ENCODE peak calls at places on chromosomes 13 and 19, in five cellular contexts. A is HepG2, Y is A549, M is K562, W is SK-N-SH. I is an unnamed sample.

GRCh38 chr13:112605531-112605990 is 17.6 kb upstream of the TUBGCP3 start:
- DNase-seq in W (no peak), M (no peak), A (no peak), Y (no peak), I (no peak)

GRCh38 chr19:1621574-1621973 is 16.3 kb upstream of the UQCR11 start:
- DNase-seq in W (no peak), A (no peak), Y (no peak), M (no peak), I (no peak)

GRCh38 chr13:51432576-51432975 is 20.3 kb downstream of the INTS6 start:
- DNase-seq in W (no peak), A (no peak), M (no peak), Y (no peak), I (no peak)

GRCh38 chr13:107807306-107808073 is 407.8 kb downstream of the LIG4 start:
- DNase-seq in A (no peak), Y (no peak), W (no peak), M (no peak), I (no peak)

GRCh38 chr13:59863621-59864020 is 300.1 kb downstream of the DIAPH3 start:
- DNase-seq in Y (no peak), A (no peak), M (no peak), W (no peak), I (no peak)

GRCh38 chr19:19410553-19411550 is 5.4 kb downstream of the GATAD2A start:
- DNase-seq in W (no peak), Y (no peak), A (no peak), M (no peak), I (no peak)

GRCh38 chr19:31144471-31144870 is 204.8 kb downstream of the TSHZ3 start:
- DNase-seq in W (no peak), A (no peak), Y (no peak), M (no peak), I (no peak)

GRCh38 chr13:27203854-27204253 is 32.2 kb upstream of the USP12 start:
- DNase-seq in W (no peak), M (no peak), Y (no peak), A (peak), I (peak)

GRCh38 chr13:111168116-111168515 is 53.0 kb downstream of the ARHGEF7 start:
- DNase-seq in W (no peak), M (no peak), A (no peak), Y (no peak), I (no peak)

GRCh38 chr13:20658451-20658850 is 45.0 kb upstream of the IL17D start:
- DNase-seq in Y (no peak), W (no peak), M (no peak), A (no peak), I (no peak)

GRCh38 chr13:91879360-91879759 is 480.9 kb downstream of the GPC5 start:
- DNase-seq in A (no peak), M (no peak), Y (no peak), W (no peak), I (no peak)

GRCh38 chr19:17942181-17942580 is 9.4 kb downstream of the CCDC124 start:
- DNase-seq in M (no peak), A (no peak), Y (no peak), W (no peak), I (no peak)

GRCh38 chr13:97300871-97301270 is 78.7 kb downstream of the MBNL2 start:
- DNase-seq in W (peak), Y (no peak), M (no peak), A (no peak), I (no peak)

GRCh38 chr19:35178701-35179100 is 24.2 kb downstream of the FXYD5 start:
- DNase-seq in A (no peak), M (no peak), W (no peak), Y (no peak), I (no peak)

GRCh38 chr13:33524086-33524485 is 238.5 kb upstream of the STARD13 start:
- DNase-seq in A (no peak), Y (no peak), W (no peak), M (no peak), I (peak)

GRCh38 chr19:35272122-35272715 is 3.5 kb downstream of the USF2 start:
- DNase-seq in Y (no peak), M (no peak), A (no peak), W (no peak), I (no peak)

GRCh38 chr19:46351241-46352041 is 4.6 kb downstream of the PPP5C start:
- DNase-seq in M (no peak), A (no peak), Y (no peak), W (no peak), I (peak)

GRCh38 chr13:77377016-77377415 is 50.1 kb upstream of the MYCBP2 start:
- DNase-seq in A (no peak), W (no peak), M (no peak), Y (no peak), I (no peak)

GRCh38 chr19:47263169-47263560 is 6.8 kb downstream of the CCDC9 start:
- DNase-seq in M (no peak), Y (no peak), W (no peak), A (no peak), I (no peak)

DNA sequence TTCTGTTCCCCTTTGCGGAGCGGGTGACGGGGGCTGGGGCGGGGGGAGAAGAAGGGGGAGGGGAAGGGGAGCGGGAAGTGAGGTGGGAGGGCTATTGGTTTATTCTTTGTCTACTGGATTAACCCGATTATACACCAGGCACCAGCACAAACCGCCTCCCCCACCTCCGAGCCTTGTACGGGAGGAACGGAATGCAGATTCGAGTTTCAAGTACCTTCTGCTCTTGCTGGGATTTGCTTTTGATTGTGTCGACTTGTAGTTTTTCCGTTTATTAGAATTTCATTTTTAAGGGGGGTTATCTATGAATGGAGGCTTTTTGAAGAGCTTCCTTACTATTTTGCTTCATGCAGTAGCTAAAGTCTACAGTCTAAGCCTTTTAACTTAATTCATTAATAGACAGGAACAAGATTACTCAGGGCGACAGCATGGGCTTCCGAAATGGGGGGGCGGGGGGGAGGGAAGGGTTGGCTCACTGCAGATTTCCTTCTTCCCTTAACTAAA is 895 bp upstream of the SPRY2 start:
- DNase-seq in A (peak), Y (no peak), M (peak), W (peak), I (peak)
- TF ChIP-seq SMC3 in A (no peak), Y (no peak), M (no peak), W (no peak), I (no peak)

GRCh38 chr13:110156186-110157065 is 150.5 kb downstream of the COL4A1 start:
- DNase-seq in M (no peak), A (no peak), Y (no peak), W (no peak), I (peak)
- TF ChIP-seq SMC3 in M (no peak), A (no peak), Y (no peak), W (no peak), I (no peak)

GRCh38 chr13:103537616-103538015 is 471.4 kb upstream of the SLC10A2 start:
- DNase-seq in A (no peak), W (no peak), Y (no peak), M (no peak), I (no peak)
- TF ChIP-seq SMC3 in A (no peak), W (no peak), Y (no peak), M (no peak), I (no peak)

GRCh38 chr19:49475995-49476880 is 2.2 kb downstream of the FLT3LG start:
- DNase-seq in A (no peak), W (peak), Y (peak), M (peak), I (no peak)
- TF ChIP-seq SMC3 in A (no peak), W (no peak), Y (peak), M (peak), I (no peak)

GRCh38 chr19:16199275-16199932 is 1.7 kb downstream of the AP1M1 start:
- DNase-seq in Y (no peak), M (no peak), A (no peak), W (no peak), I (no peak)
- TF ChIP-seq SMC3 in Y (no peak), M (no peak), A (no peak), W (no peak), I (no peak)

DNA sequence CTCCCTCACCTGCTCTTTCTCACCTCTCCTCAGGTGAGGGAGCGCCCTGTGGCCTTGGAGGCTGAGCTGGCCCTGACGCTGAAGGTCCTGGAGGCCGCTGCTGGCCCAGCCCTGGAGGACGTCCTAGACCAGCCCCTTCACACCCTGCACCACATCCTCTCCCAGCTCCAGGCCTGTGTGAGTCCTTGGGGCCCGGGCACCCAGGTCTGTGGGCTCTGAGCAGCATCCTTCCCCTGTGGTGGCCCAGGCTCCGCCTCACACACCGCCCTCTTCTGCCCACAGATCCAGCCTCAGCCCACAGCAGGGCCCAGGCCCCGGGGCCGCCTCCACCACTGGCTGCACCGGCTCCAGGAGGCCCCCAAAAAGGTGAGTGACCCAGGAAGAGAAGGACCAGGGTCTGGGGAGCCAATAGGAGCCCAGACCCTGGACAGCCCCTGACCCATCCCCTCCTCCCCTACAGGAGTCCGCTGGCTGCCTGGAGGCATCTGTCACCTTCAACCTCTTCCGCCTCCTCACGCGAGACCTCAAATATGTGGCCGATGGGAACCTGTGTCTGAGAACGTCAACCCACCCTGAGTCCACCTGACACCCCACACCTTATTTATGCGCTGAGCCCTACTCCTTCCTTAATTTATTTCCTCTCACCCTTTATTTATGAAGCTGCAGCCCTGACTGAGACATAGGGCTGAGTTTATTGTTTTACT is 1.9 kb downstream of the IFNL1 start:
- DNase-seq in A (no peak), M (no peak), W (no peak), Y (no peak), I (no peak)
- TF ChIP-seq SMC3 in A (no peak), M (no peak), W (no peak), Y (no peak), I (no peak)

DNA sequence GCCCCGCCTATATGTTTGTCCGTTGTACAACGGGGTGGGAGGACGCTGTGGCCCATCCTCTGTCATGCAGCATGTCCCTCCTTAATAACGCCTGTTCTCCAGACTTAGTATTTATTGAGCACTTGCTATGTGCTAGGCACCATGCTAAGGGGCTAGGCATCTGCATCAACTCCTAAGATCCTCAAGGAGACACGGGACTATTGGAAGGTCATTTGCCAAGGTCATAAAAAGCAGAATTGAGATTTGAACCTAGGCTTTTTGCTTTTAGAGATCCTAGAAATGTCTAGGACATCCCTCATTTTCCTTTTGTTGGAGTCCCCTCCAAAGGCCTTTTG is 1.8 kb upstream of the MAST1 start:
- DNase-seq in W (no peak), M (no peak), Y (no peak), A (no peak), I (no peak)
- TF ChIP-seq SMC3 in W (no peak), M (no peak), Y (no peak), A (no peak), I (no peak)

I was measured in IMR-90.